ENCODE peak calls at places on chromosomes 3 and 15, in ten cellular contexts. D is EL; U is GM12864; I is effector memory CD8-positive, alpha-beta T cell; J is NAMALWA; H is M059J; A is stimulated activated CD8-positive, alpha-beta memory T cell treated with anti-CD3 and anti-CD28 coated beads, Interleukin-4, amount 100 ng/mL, for 4 hours; W is dorsolateral prefrontal cortex; N is HTR-8/SVneo; R is SK-MEL-5. Y is an unnamed sample.

GRCh38 chr3:146739203-146739671 is 134.1 kb upstream of the PLSCR5 start:
- DNase-seq in U (no peak), H (peak), I (no peak), J (no peak), A (no peak), D (no peak), N (no peak), R (no peak), W (no peak), Y (no peak)

GRCh38 chr3:53073553-53074365 is 27.9 kb upstream of the SFMBT1 start:
- DNase-seq in I (no peak), J (no peak), R (no peak), A (no peak), H (no peak), W (no peak), U (no peak), N (no peak), D (no peak), Y (no peak)

GRCh38 chr3:59766165-59766872 is 716.5 kb upstream of the CFAP20DC start:
- DNase-seq in H (no peak), W (no peak), D (peak), A (no peak), N (no peak), J (no peak), R (no peak), I (no peak), U (no peak), Y (no peak)

GRCh38 chr3:183566882-183567281 is 11.4 kb upstream of the KLHL6 start:
- DNase-seq in W (no peak), U (no peak), H (no peak), A (no peak), I (no peak), J (no peak), D (no peak), N (no peak), R (no peak), Y (no peak)

GRCh38 chr15:94198633-94199032 is 32.7 kb upstream of the MCTP2 start:
- DNase-seq in U (no peak), H (no peak), D (no peak), W (no peak), I (no peak), N (no peak), R (no peak), A (no peak), J (no peak), Y (no peak)

GRCh38 chr3:183287301-183287971 is 34.4 kb downstream of the B3GNT5 start:
- DNase-seq in R (no peak), D (peak), I (no peak), W (no peak), A (no peak), J (no peak), N (no peak), U (no peak), H (peak), Y (no peak)

GRCh38 chr3:56303508-56303907 is 164.8 kb downstream of the ERC2 start:
- DNase-seq in U (peak), R (peak), I (no peak), D (peak), N (peak), J (peak), H (peak), A (no peak), W (no peak), Y (no peak)

GRCh38 chr15:65081758-65082157 is 5.2 kb downstream of the KBTBD13 start:
- DNase-seq in N (no peak), J (no peak), W (no peak), D (no peak), U (no peak), A (peak), I (no peak), H (no peak), R (no peak), Y (no peak)

GRCh38 chr3:47577583-47578118 is 1.0 kb downstream of the CSPG5 start:
- DNase-seq in D (no peak), W (no peak), A (no peak), I (no peak), H (peak), J (no peak), U (no peak), R (no peak), N (no peak), Y (no peak)

GRCh38 chr3:47583320-47584075 is 4.8 kb upstream of the CSPG5 start:
- DNase-seq in R (no peak), W (no peak), J (no peak), U (no peak), I (no peak), H (peak), D (peak), N (no peak), A (no peak), Y (no peak)

GRCh38 chr15:39466428-39466827 is 114.5 kb upstream of the THBS1 start:
- DNase-seq in I (no peak), D (peak), H (no peak), U (no peak), N (no peak), R (no peak), W (no peak), A (no peak), J (no peak), Y (no peak)

GRCh38 chr15:80533934-80534333 is 129.8 kb downstream of the ARNT2 start:
- DNase-seq in I (no peak), W (no peak), J (no peak), A (no peak), R (no peak), N (no peak), U (no peak), D (no peak), H (peak), Y (no peak)

GRCh38 chr3:101216710-101217457 is 103.5 kb downstream of the IMPG2 start:
- DNase-seq in J (no peak), I (no peak), A (no peak), R (no peak), D (no peak), H (peak), W (no peak), N (no peak), U (no peak), Y (no peak)

GRCh38 chr3:23202203-23202920 is 765 bp upstream of the UBE2E2 start:
- DNase-seq in R (peak), A (no peak), J (no peak), D (peak), H (no peak), W (peak), N (peak), I (no peak), U (no peak), Y (peak)

GRCh38 chr3:50687916-50688315 is 13.2 kb downstream of the DOCK3 start:
- DNase-seq in H (no peak), D (no peak), U (no peak), W (no peak), R (no peak), I (no peak), A (no peak), J (no peak), N (no peak), Y (no peak)

GRCh38 chr15:72463702-72464101 is 10.4 kb upstream of the ARIH1 start:
- DNase-seq in H (no peak), I (no peak), U (no peak), A (no peak), W (no peak), D (no peak), R (no peak), N (no peak), J (no peak), Y (no peak)

GRCh38 chr3:113594066-113594465 is 61.7 kb downstream of the SIDT1 start:
- DNase-seq in A (no peak), D (no peak), U (no peak), J (no peak), W (no peak), H (no peak), R (no peak), N (no peak), I (no peak), Y (no peak)

GRCh38 chr15:41417418-41417811 is 520 bp downstream of the RTF1 start:
- DNase-seq in N (peak), A (no peak), J (no peak), H (peak), R (peak), W (no peak), I (peak), D (peak), U (no peak), Y (no peak)

GRCh38 chr15:38217181-38217580 is 35.5 kb upstream of the SPRED1 start:
- DNase-seq in W (no peak), D (peak), J (peak), U (no peak), R (peak), I (no peak), A (no peak), N (no peak), H (peak), Y (no peak)

GRCh38 chr3:129575233-129575986 is 31.1 kb downstream of the PLXND1 start:
- DNase-seq in R (no peak), D (no peak), H (no peak), A (no peak), U (no peak), W (no peak), I (no peak), N (no peak), J (peak), Y (no peak)

GRCh38 chr15:73906346-73907017 is 19.8 kb upstream of the LOXL1 start:
- DNase-seq in N (no peak), U (no peak), W (no peak), J (no peak), H (peak), D (peak), R (no peak), I (no peak), A (no peak), Y (no peak)